ENCODE peak calls at places on chromosomes 4 and X, in seven cellular contexts. P is A673, E is HFF-Myc, D is pancreas, K is tibial artery, G is SJSA1, Z is NT2/D1. A is an unnamed sample.
A peak's percentile ranks its signal among the peaks of the same experiment; 100 is the strongest.

GRCh38 chrX:10310502-10310901 is 153.7 kb downstream of the CLCN4 start:
- DNase-seq in P (no peak), E (no peak), G (no peak), D (no peak), K (no peak), Z (no peak), A (no peak)

GRCh38 chrX:72367524-72367923 is 61.8 kb upstream of the CITED1 start:
- DNase-seq in K (no peak), P (no peak), Z (no peak), G (no peak), E (no peak), D (no peak), A (no peak)

GRCh38 chrX:6041630-6042029 is 187.0 kb downstream of the NLGN4X start:
- DNase-seq in K (no peak), G (no peak), E (no peak), P (peak; percentile 64), Z (no peak), D (no peak), A (no peak)

GRCh38 chrX:819684-820083 is 189.1 kb downstream of the SHOX start:
- DNase-seq in P (no peak), E (no peak), K (no peak), Z (no peak), G (no peak), D (no peak), A (no peak)

GRCh38 chr4:51942833-51943215 is 77.3 kb downstream of the LRRC66 start:
- DNase-seq in Z (no peak), G (no peak), D (no peak), K (no peak), P (no peak), E (no peak), A (no peak)

GRCh38 chr4:153447175-153447887 is 18.8 kb upstream of the TMEM131L start:
- DNase-seq in Z (no peak), K (no peak), P (peak; percentile 60), G (no peak), D (no peak), E (no peak), A (peak; percentile 85)

GRCh38 chr4:133148690-133149363 is at the start of gene PCDH10:
- DNase-seq in P (peak; percentile 96), Z (no peak), K (peak; percentile 85), D (peak; percentile 89), G (peak; percentile 54), E (peak; percentile 27), A (peak; percentile 86)

GRCh38 chr4:3025881-3026280 is 48.5 kb downstream of the HTT-AS start:
- DNase-seq in K (no peak), Z (no peak), P (no peak), G (no peak), D (no peak), E (no peak), A (no peak)

GRCh38 chrX:39532761-39533160 is 565.0 kb downstream of the BCOR start:
- DNase-seq in Z (no peak), D (no peak), E (no peak), K (no peak), G (no peak), P (no peak), A (no peak)

GRCh38 chrX:48736303-48736702 is 25.2 kb upstream of the GLOD5 start:
- DNase-seq in Z (no peak), G (no peak), P (no peak), D (no peak), K (no peak), E (no peak), A (no peak)
- H3K4me3 ChIP-seq in Z (no peak overlapping the region), G (no peak overlapping the region), P (peak overlapping the region; percentile 53), D (no peak overlapping the region), K (no peak overlapping the region), E (peak overlapping the region; percentile 54), A (no peak overlapping the region)

DNA sequence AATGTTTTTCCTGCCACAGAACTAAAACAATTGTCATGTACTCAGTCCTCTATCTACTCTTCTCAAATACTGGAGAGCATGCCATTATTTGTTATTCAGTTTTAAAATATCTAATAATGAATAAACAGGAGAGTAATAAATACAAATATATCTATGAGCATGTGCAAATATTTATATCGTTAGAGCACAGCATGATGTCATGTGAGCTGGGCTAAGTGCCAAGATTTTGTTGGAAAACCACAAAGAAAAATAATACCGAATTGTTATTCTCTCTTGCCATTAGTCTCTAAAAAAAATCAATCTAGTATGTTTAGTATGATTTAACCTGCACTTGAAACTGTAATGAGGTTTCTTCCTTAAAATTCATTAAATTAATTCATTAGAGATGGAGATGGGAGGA is 97.3 kb downstream of the DDX60 start:
- DNase-seq in G (no peak), E (peak; percentile 56), Z (no peak), P (no peak), K (no peak), D (no peak), A (peak; percentile 44)
- H3K4me3 ChIP-seq in G (no peak overlapping the region), E (no peak overlapping the region), Z (no peak overlapping the region), P (no peak overlapping the region), K (no peak overlapping the region), D (no peak overlapping the region), A (no peak overlapping the region)

GRCh38 chr4:78059524-78059889 is 2.4 kb downstream of the FRAS1 start:
- DNase-seq in E (peak; percentile 90), P (peak; percentile 63), K (peak; percentile 32), G (no peak), D (peak; percentile 60), Z (peak; percentile 72), A (peak; percentile 40)
- H3K4me3 ChIP-seq in E (peak overlapping the region; percentile 80), P (peak overlapping the region; percentile 44), K (peak overlapping the region; percentile 66), G (no peak overlapping the region), D (peak overlapping the region; percentile 67), Z (peak overlapping the region; percentile 78), A (peak overlapping the region; percentile 67)

DNA sequence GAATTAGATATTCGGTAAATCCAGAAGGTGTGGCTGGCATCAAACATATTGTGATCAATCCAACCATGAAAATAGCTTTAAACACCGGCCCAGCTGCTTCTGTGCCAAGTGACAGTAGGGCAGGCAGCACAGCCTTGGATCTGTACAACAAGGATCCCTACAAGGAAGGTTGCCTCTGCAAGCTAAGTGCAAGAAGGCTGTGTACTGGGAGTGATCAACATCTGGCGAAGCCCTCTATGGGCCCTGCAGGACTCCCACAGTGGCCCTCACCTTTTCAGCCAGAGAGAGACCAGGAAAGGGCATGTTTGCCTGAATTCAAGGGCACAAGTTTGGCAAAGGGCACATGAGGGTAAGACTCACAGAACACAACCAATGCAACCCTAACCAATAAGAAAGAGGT is 9.6 kb downstream of the IRS4 start:
- DNase-seq in P (no peak), G (no peak), K (no peak), D (no peak), Z (no peak), E (no peak), A (no peak)
- H3K4me3 ChIP-seq in P (no peak overlapping the region), G (no peak overlapping the region), K (no peak overlapping the region), D (no peak overlapping the region), Z (no peak overlapping the region), E (no peak overlapping the region), A (no peak overlapping the region)

GRCh38 chrX:24148118-24148517 is 1.4 kb upstream of the ZFX start:
- DNase-seq in Z (no peak), G (no peak), D (no peak), E (no peak), P (no peak), K (no peak), A (no peak)
- H3K4me3 ChIP-seq in Z (no peak overlapping the region), G (no peak overlapping the region), D (no peak overlapping the region), E (no peak overlapping the region), P (no peak overlapping the region), K (peak overlapping the region; percentile 72), A (no peak overlapping the region)

GRCh38 chr4:70713453-70714026 is 8.2 kb upstream of the RUFY3 start:
- DNase-seq in K (no peak), Z (no peak), G (no peak), P (no peak), E (no peak), D (no peak), A (no peak)

GRCh38 chr4:70712604-70713452 is 8.9 kb upstream of the RUFY3 start:
- DNase-seq in K (no peak), Z (no peak), P (no peak), E (no peak), D (no peak), G (no peak), A (no peak)

GRCh38 chr4:70709551-70710080 is 12.1 kb upstream of the RUFY3 start:
- DNase-seq in Z (no peak), K (no peak), P (no peak), E (no peak), G (no peak), D (no peak), A (no peak)

GRCh38 chr4:70712150-70712549 is 9.6 kb upstream of the RUFY3 start:
- DNase-seq in G (no peak), P (no peak), K (no peak), Z (no peak), D (no peak), E (no peak), A (no peak)

GRCh38 chr4:70711599-70711998 is 10.2 kb upstream of the RUFY3 start:
- DNase-seq in Z (no peak), D (no peak), G (no peak), E (no peak), K (no peak), P (no peak), A (no peak)
- H3K4me3 ChIP-seq in Z (no peak overlapping the region), D (no peak overlapping the region), G (no peak overlapping the region), E (no peak overlapping the region), K (no peak overlapping the region), P (no peak overlapping the region), A (no peak overlapping the region)

GRCh38 chr4:107991945-107992625 is 2.4 kb downstream of the HADH start:
- DNase-seq in D (no peak), P (no peak), Z (no peak), G (no peak), K (no peak), E (no peak), A (no peak)

GRCh38 chr4:107997794-107998193 is 8.1 kb downstream of the HADH start:
- DNase-seq in G (no peak), D (no peak), Z (no peak), P (no peak), E (no peak), K (no peak), A (no peak)

GRCh38 chr4:107994894-107995293 is 5.2 kb downstream of the HADH start:
- DNase-seq in P (no peak), E (no peak), K (no peak), G (no peak), Z (no peak), D (no peak), A (no peak)

GRCh38 chr4:107997001-107997788 is 7.5 kb downstream of the HADH start:
- DNase-seq in D (no peak), Z (no peak), E (peak; percentile 20), P (no peak), K (peak; percentile 52), G (peak; percentile 60), A (peak; percentile 44)

DNA sequence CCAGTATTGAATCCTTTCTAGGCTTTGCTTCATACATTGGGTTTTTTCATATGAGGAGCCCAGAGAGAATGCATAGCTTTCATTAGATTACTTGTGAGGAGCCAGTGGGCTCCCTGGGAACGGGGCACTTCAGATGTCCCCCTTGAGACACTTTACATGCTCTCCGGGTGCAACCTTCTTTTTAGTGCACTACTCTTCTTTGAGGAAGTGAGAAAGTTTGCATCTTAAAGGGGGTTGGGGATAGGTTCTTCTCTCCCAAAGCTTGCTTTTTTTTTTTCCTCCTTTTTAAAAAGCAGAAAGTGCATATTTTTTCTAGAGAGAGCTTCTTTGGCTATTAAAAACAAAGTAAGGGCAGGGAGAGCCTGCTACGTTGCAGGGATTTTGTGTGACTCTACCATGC is 4.3 kb downstream of the HADH start:
- DNase-seq in G (no peak), Z (no peak), P (no peak), E (no peak), D (no peak), K (no peak), A (no peak)
- H3K4me3 ChIP-seq in G (no peak overlapping the region), Z (no peak overlapping the region), P (no peak overlapping the region), E (no peak overlapping the region), D (no peak overlapping the region), K (no peak overlapping the region), A (no peak overlapping the region)